ENCODE peak calls at places on chromosomes 1 and 21, in nine cellular contexts. B is DND-41, H is neural progenitor cell, U is keratinocyte, P is H1, T is hepatocyte, W is K562, S is fibroblast of lung, Q is HCT116. X is an unnamed sample.
A peak's percentile ranks its signal among the peaks of the same experiment; 100 is the strongest.

GRCh38 chr1:14765773-14766172 is 167.3 kb downstream of the KAZN start:
- DNase-seq in B (no peak), H (no peak), U (peak; percentile 89), P (no peak), T (no peak), W (no peak), S (no peak), Q (no peak), X (peak; percentile 95)

GRCh38 chr1:225458222-225458631 is 30.4 kb upstream of the LBR start:
- DNase-seq in B (no peak), H (no peak), U (no peak), P (no peak), T (no peak), W (no peak), S (peak; percentile 85), Q (no peak), X (no peak)

GRCh38 chr1:210568631-210569030 is 239.9 kb downstream of the HHAT start:
- DNase-seq in B (no peak), H (no peak), U (no peak), P (no peak), T (no peak), W (no peak), S (no peak), Q (no peak), X (no peak)

GRCh38 chr1:36097693-36098585 is 9.2 kb downstream of the ADPRS start:
- DNase-seq in B (no peak), H (no peak), U (no peak), P (no peak), T (peak; percentile 3), W (no peak), S (no peak), Q (no peak), X (no peak)

GRCh38 chr1:182227864-182228547 is 163.6 kb downstream of the GLUL start:
- DNase-seq in B (no peak), H (no peak), U (no peak), P (no peak), T (no peak), W (no peak), S (no peak), Q (no peak), X (no peak)

GRCh38 chr1:32864375-32865019 is 6.2 kb downstream of the FNDC5 start:
- DNase-seq in B (no peak), H (no peak), U (no peak), P (no peak), T (no peak), W (no peak), S (no peak), Q (no peak), X (no peak)

GRCh38 chr1:218315638-218316037 is 29.5 kb upstream of the TGFB2 start:
- DNase-seq in B (no peak), H (no peak), U (no peak), P (no peak), T (no peak), W (no peak), S (no peak), Q (no peak), X (no peak)

GRCh38 chr1:223803211-223803610 is 42.5 kb downstream of the TP53BP2 start:
- DNase-seq in B (no peak), H (no peak), U (no peak), P (no peak), T (no peak), W (no peak), S (no peak), Q (no peak), X (no peak)

GRCh38 chr1:29498126-29499100 is 262.1 kb downstream of the PTPRU start:
- DNase-seq in B (no peak), H (no peak), U (no peak), P (no peak), T (peak; percentile 26), W (no peak), S (peak; percentile 42), Q (no peak), X (peak; percentile 17)

GRCh38 chr1:222012816-222013215 is 270.9 kb upstream of the DUSP10 start:
- DNase-seq in B (no peak), H (no peak), U (no peak), P (no peak), T (no peak), W (no peak), S (no peak), Q (no peak), X (no peak)

GRCh38 chr1:205048382-205048781 is 5.4 kb downstream of the CNTN2 start:
- DNase-seq in B (no peak), H (no peak), U (no peak), P (no peak), T (no peak), W (no peak), S (no peak), Q (no peak), X (no peak)

GRCh38 chr1:63683759-63684158 is 90.1 kb upstream of the ROR1 start:
- DNase-seq in B (no peak), H (no peak), U (no peak), P (no peak), T (no peak), W (no peak), S (no peak), Q (no peak), X (no peak)

GRCh38 chr1:239550178-239550577 is 163.8 kb downstream of the CHRM3 start:
- DNase-seq in B (no peak), H (no peak), U (no peak), P (no peak), T (no peak), W (no peak), S (peak; percentile 12), Q (no peak), X (peak; percentile 48)

GRCh38 chr1:53413175-53414001 is 45.8 kb upstream of the DMRTB1 start:
- DNase-seq in B (peak; percentile 22), H (no peak), U (no peak), P (no peak), T (peak; percentile 35), W (no peak), S (peak; percentile 95), Q (peak; percentile 85), X (peak; percentile 84)

GRCh38 chr1:205488074-205488723 is 16.3 kb upstream of the CDK18 start:
- DNase-seq in B (peak; percentile 59), H (peak; percentile 89), U (no peak), P (no peak), T (peak; percentile 86), W (peak; percentile 82), S (peak; percentile 49), Q (peak; percentile 44), X (peak; percentile 55)

GRCh38 chr1:87478231-87478630 is 149.6 kb downstream of the LMO4 start:
- DNase-seq in B (no peak), H (peak; percentile 56), U (no peak), P (no peak), T (no peak), W (peak; percentile 14), S (peak; percentile 42), Q (peak; percentile 16), X (peak; percentile 8)
- TF ChIP-seq CTCF in B (no peak), H (peak; percentile 33), U (no peak), P (peak; percentile 63), T (no peak), W (peak; percentile 34), S (peak; percentile 21), Q (peak; percentile 23), X (no peak)

DNA sequence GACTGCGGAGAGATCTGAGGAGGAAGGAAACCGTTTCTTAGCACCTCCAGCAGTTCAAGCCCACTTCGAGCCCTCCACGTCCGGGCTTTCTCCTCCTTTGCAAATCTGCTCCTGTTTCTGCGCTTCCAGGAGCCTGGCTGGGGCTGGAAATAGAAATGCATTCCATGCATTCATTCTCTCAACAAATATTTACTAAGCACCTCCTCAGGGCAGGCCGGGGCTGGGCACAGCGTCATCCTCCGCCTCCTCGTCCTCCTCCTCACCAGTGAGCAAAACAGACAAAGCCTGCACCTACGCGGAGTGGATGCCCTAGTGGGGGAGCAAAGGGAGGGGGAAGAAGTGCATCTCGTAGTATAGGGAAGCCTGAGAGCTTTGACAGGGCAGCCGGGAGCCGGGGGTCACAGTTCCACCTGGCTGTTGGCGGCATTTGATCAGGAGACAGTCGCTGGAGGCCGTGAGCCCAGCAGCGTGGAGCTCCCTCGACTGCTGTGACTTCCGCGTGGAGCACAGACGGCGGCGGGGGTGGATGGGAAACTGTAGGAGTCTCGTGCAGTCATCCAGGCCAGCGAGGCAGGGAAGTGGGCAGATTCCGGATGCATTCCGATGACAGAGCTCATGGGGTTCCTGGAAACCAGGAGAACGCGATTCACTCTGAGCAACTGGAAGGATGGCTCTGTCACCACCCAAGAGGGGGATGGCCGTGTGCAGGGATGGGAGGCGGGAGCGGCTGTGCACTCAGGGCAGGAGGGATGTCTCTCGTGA is 93.4 kb downstream of the SIK1 start:
- DNase-seq in B (no peak), H (peak; percentile 54), U (peak; percentile 48), P (no peak), T (peak; percentile 88), W (no peak), S (peak; percentile 92), Q (no peak), X (peak; percentile 81)
- H3K4me2 ChIP-seq in B (no peak overlapping the region), H (peak overlapping the region; percentile 11), U (peak overlapping the region; percentile 85), P (no peak overlapping the region), T (peak overlapping the region; percentile 70), W (no peak overlapping the region), S (peak overlapping the region; percentile 60), Q (peak overlapping the region; percentile 27), X (peak overlapping the region; percentile 74)

DNA sequence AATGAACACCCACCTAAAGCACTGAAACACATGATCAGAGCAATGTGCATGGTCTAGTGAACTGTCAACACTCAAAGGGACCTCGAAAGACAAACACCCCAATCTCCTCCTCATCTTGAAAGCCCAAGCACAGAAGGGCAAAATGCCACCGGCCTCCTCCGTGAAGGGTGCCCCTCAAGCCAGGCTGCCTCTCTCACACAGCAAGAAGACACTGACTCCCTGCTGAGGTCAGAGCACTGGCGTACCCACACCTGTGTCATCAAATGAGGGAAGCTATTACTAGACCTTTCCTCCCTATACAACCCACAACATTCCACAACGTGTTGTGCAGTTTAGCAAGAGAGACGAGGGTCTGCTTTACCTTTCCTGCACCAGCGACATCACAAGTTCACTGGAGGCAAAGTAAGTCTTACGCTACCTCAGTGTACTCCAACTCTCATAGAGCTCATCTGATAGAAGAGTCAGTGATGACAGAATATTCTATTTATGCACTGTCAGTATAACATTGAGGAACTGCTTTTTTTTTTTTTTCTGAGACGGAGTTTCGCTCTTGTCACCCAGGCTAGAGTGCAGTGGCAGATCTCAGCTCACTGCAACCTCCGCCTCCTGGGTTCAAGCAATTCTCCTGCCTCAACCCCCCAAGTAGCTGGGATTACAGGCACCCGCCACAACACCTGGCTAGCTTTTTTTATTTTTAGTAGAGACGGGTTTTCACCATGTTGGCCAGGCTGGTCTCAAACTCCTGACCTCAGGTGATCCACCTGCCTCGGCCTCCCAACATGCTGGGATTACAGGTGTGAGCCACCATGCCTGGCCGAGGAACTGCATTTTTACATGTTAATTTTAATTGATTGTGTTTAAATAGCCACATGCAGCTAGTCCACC is 3.3 kb downstream of the SH3BP5L start:
- DNase-seq in B (peak; percentile 1), H (no peak), U (no peak), P (no peak), T (no peak), W (no peak), S (peak; percentile 40), Q (no peak), X (no peak)
- H3K4me1 ChIP-seq in B (peaks cover 59% of the 10 kb centered on the region), H (peaks cover 14% of the 10 kb centered on the region), U (peaks cover 24% of the 10 kb centered on the region), P (peaks cover 7% of the 10 kb centered on the region), T (peaks cover 20% of the 10 kb centered on the region), W (peaks cover 25% of the 10 kb centered on the region), S (peaks cover 44% of the 10 kb centered on the region), Q (peaks cover 38% of the 10 kb centered on the region), X (peaks cover 39% of the 10 kb centered on the region)

DNA sequence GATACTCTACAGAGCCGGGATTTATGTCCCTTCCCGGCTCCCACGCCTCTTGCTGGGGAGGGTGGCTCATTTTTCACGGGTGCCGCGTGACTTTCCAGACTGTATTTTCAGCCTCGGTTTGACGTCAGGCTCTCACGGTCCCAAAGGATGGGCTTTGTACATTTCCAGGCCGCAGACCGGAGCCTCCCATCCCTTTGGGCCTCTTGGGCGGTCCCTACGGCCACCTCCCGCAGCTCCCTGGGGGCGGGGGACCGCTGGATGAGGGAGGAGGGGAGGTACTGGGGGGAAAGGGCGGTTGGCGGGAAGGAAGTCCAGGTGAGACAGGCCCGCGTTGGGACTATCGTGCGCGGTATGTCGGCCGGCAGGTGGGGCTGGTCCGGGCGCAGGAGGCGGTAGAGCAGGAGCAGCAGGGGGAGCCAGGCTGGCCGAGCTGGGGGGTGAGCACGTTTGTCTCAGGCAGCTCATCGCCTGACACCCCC is 17.9 kb downstream of the UBL4B start:
- DNase-seq in B (no peak), H (peak; percentile 41), U (no peak), P (no peak), T (no peak), W (peak; percentile 35), S (no peak), Q (no peak), X (no peak)
- TF ChIP-seq CTCF in B (no peak), H (peak; percentile 42), U (no peak), P (peak; percentile 88), T (peak; percentile 15), W (no peak), S (no peak), Q (no peak), X (no peak)

X was measured in mammary epithelial cell.